ENCODE peak calls at places on chromosomes 13 and 19, in four cellular contexts. D is HCT116, U is GM23248, O is PC-3. J is an unnamed sample. For H3K9me3, the result is how much of the 10 kb centered on the place peaks cover.

GRCh38 chr19:41427647-41428480 is 690 bp upstream of the B3GNT8 start:
- DNase-seq in D (no peak), U (peak), O (no peak), J (peak)

GRCh38 chr19:18118420-18119242 is 21.1 kb downstream of the MAST3 start:
- DNase-seq in D (no peak), U (peak), O (no peak), J (no peak)

GRCh38 chr19:8665468-8666213 is 33.0 kb downstream of the ACTL9 start:
- DNase-seq in D (no peak), U (no peak), O (no peak), J (no peak)

GRCh38 chr19:53915000-53915399 is 5.9 kb downstream of the CACNG7 start:
- DNase-seq in D (no peak), U (no peak), O (no peak), J (peak)

GRCh38 chr13:42894765-42895181 is 97.3 kb downstream of the EPSTI1 start:
- DNase-seq in D (no peak), U (peak), O (peak), J (no peak)

GRCh38 chr13:106401081-106401480 is 134.4 kb downstream of the EFNB2 start:
- DNase-seq in D (no peak), U (no peak), O (no peak), J (no peak)

GRCh38 chr13:33639640-33640080 is 178.3 kb upstream of the RFC3 start:
- DNase-seq in D (no peak), U (peak), O (peak), J (no peak)

GRCh38 chr13:79393564-79394249 is 12.3 kb downstream of the RBM26 start:
- DNase-seq in D (no peak), U (no peak), O (peak), J (no peak)

GRCh38 chr13:48575014-48575413 is 42.1 kb upstream of the RCBTB2 start:
- DNase-seq in D (no peak), U (no peak), O (no peak), J (no peak)

GRCh38 chr19:32345261-32346207 is at the start of gene ZNF507:
- DNase-seq in D (peak), U (peak), O (peak), J (peak)

GRCh38 chr13:27035892-27036235 is 135.7 kb downstream of the USP12 start:
- DNase-seq in D (peak), U (no peak), O (peak), J (no peak)

GRCh38 chr13:45882626-45883025 is 31.1 kb upstream of the SIAH3 start:
- DNase-seq in D (no peak), U (no peak), O (no peak), J (peak)

GRCh38 chr19:10189631-10190425 is 4.9 kb downstream of the DNMT1 start:
- DNase-seq in D (no peak), U (peak), O (no peak), J (no peak)

GRCh38 chr19:46297700-46298476 is 1.0 kb downstream of the HIF3A start:
- DNase-seq in D (no peak), U (no peak), O (no peak), J (peak)

GRCh38 chr13:26425439-26426358 is 131.8 kb upstream of the WASF3 start:
- DNase-seq in D (no peak), U (no peak), O (peak), J (no peak)

GRCh38 chr13:79522583-79522982 is 41.6 kb downstream of the NDFIP2 start:
- DNase-seq in D (no peak), U (peak), O (peak), J (no peak)

GRCh38 chr13:47639716-47640447 is 361.2 kb downstream of the SUCLA2 start:
- DNase-seq in D (no peak), U (peak), O (peak), J (no peak)

GRCh38 chr19:11868188-11868587 is 19.4 kb upstream of the ZNF69 start:
- DNase-seq in D (no peak), U (no peak), O (no peak), J (no peak)
- H3K9me3 ChIP-seq in D (under half), U (under half), O (half or more), J (under half)

GRCh38 chr19:16366056-16366432 is 41.4 kb downstream of the KLF2 start:
- DNase-seq in D (no peak), U (no peak), O (no peak), J (no peak)
- H3K9ac ChIP-seq in D (no peak), U (no peak), O (no peak), J (no peak)

GRCh38 chr19:2479556-2480194 is 3.7 kb downstream of the GADD45B start:
- DNase-seq in D (no peak), U (peak), O (no peak), J (no peak)

GRCh38 chr19:2477141-2477710 is 1.3 kb downstream of the GADD45B start:
- DNase-seq in D (no peak), U (peak), O (peak), J (peak)

GRCh38 chr19:2478324-2478755 is 2.4 kb downstream of the GADD45B start:
- DNase-seq in D (no peak), U (peak), O (peak), J (peak)

GRCh38 chr19:2477732-2478191 is 1.8 kb downstream of the GADD45B start:
- DNase-seq in D (no peak), U (peak), O (peak), J (no peak)

DNA sequence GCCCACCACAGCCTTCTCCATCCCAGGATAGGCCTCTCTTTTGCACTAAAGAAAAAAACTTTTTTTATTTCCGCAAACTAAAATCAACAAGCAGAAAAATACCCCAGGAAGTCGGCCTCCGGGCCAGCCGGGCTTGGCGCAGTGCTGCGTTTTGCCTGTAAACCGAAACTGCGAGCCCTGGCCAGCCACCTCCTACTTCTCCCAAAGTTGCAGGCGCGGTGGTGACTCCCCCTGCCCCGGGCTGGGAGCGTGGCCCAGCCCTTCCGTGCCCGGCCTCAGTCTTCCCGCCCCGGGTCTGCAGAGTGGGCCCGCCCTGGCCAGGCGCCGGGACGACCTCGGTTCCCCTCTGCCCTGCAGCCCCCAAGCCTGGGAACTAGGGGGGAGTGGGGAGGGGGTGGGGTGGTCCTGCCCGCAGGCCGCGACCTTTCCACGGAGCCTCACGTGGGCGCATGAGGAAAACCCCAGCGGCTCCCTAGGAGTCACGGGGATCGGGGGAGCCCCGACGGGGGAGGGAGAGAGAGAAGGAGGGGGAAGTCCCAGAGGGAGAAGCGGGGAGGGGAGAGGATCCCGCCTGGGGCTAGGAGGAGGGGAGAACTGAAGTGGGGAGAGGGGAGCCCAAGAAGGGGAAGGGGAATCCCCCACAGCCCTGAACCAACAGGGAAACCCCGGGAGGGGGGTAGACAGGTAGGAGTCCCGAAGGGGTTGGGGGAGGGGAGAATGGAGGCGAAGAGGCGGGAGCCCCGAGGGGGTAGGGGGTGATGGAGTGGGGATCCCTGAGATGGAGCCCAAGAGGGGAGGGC is 3.0 kb downstream of the GADD45B start:
- DNase-seq in D (no peak), U (peak), O (peak), J (peak)
- H3K4me2 ChIP-seq in D (no peak), U (peak), O (peak), J (peak)

GRCh38 chr19:23351806-23352205 is 43.5 kb downstream of the ZNF91 start:
- DNase-seq in D (no peak), U (no peak), O (no peak), J (no peak)
- H3K9me3 ChIP-seq in D (under half), U (under half), O (half or more), J (half or more)

GRCh38 chr19:35011737-35012682 is 11.9 kb downstream of the GRAMD1A start:
- DNase-seq in D (no peak), U (no peak), O (no peak), J (no peak)

GRCh38 chr19:35011091-35011689 is 11.1 kb downstream of the GRAMD1A start:
- DNase-seq in D (no peak), U (no peak), O (no peak), J (no peak)

GRCh38 chr19:35013820-35014754 is 14.0 kb downstream of the GRAMD1A start:
- DNase-seq in D (no peak), U (no peak), O (no peak), J (no peak)

GRCh38 chr19:35015576-35016351 is 14.5 kb upstream of the SCN1B start:
- DNase-seq in D (no peak), U (peak), O (no peak), J (no peak)

GRCh38 chr19:35013047-35013819 is 13.1 kb downstream of the GRAMD1A start:
- DNase-seq in D (no peak), U (peak), O (peak), J (peak)
- H3K9ac ChIP-seq in D (no peak), U (no peak), O (no peak), J (no peak)